ENCODE peak calls at places on chromosomes 3 and 15, in five cellular contexts. U is HAP-1, P is fibroblast of the conjunctiva, G is Daoy, V is A549. S is an unnamed sample.
A peak's percentile ranks its signal among the peaks of the same experiment; 100 is the strongest.

GRCh38 chr15:101024111-101024695 is 105.0 kb downstream of the LRRK1 start:
- DNase-seq in U (no peak), P (no peak), G (no peak), V (no peak), S (peak; percentile 25)

GRCh38 chr3:195467641-195468390 is 25.0 kb upstream of the ACAP2 start:
- DNase-seq in U (no peak), P (no peak), G (no peak), V (no peak), S (no peak)

GRCh38 chr3:122940628-122941086 is 86.9 kb downstream of the SEMA5B start:
- DNase-seq in U (no peak), P (peak; percentile 67), G (no peak), V (no peak), S (no peak)

GRCh38 chr3:159322322-159322939 is 520.6 kb downstream of the MFSD1 start:
- DNase-seq in U (peak; percentile 32), P (peak; percentile 4), G (peak; percentile 23), V (peak; percentile 44), S (peak; percentile 29)

GRCh38 chr15:41585140-41586047 is 26.4 kb downstream of the TYRO3 start:
- DNase-seq in U (no peak), P (peak; percentile 24), G (peak; percentile 46), V (peak; percentile 35), S (no peak)

GRCh38 chr3:70186221-70186620 is 126.2 kb downstream of the MDFIC2 start:
- DNase-seq in U (no peak), P (no peak), G (no peak), V (no peak), S (no peak)

GRCh38 chr3:140236836-140237476 is 302.0 kb downstream of the CLSTN2 start:
- DNase-seq in U (no peak), P (peak; percentile 18), G (no peak), V (no peak), S (no peak)

GRCh38 chr3:87333393-87333892 is 57.1 kb upstream of the POU1F1 start:
- DNase-seq in U (peak; percentile 66), P (peak; percentile 40), G (peak; percentile 84), V (peak; percentile 82), S (peak; percentile 64)

GRCh38 chr15:100107606-100108225 is 234.1 kb downstream of the ADAMTS17 start:
- DNase-seq in U (no peak), P (no peak), G (no peak), V (no peak), S (no peak)

GRCh38 chr15:70533931-70534742 is 229.2 kb downstream of the UACA start:
- DNase-seq in U (peak; percentile 27), P (no peak), G (no peak), V (no peak), S (no peak)

GRCh38 chr3:33926998-33927605 is 128.7 kb downstream of the PDCD6IP start:
- DNase-seq in U (no peak), P (no peak), G (no peak), V (no peak), S (no peak)

GRCh38 chr15:32053717-32054116 is 23.4 kb downstream of the CHRNA7 start:
- DNase-seq in U (no peak), P (no peak), G (peak; percentile 62), V (no peak), S (no peak)

GRCh38 chr3:124569761-124570160 is 160.5 kb upstream of the UMPS start:
- DNase-seq in U (no peak), P (no peak), G (no peak), V (no peak), S (no peak)

GRCh38 chr3:41299036-41299435 is 99.7 kb downstream of the CTNNB1 start:
- DNase-seq in U (no peak), P (no peak), G (no peak), V (no peak), S (no peak)

GRCh38 chr3:144810150-144810549 is 838.5 kb downstream of the DIPK2A start:
- DNase-seq in U (no peak), P (no peak), G (no peak), V (no peak), S (peak; percentile 39)

GRCh38 chr3:45026957-45027356 is 854 bp downstream of the CLEC3B start:
- DNase-seq in U (no peak), P (peak; percentile 81), G (peak; percentile 45), V (no peak), S (no peak)

GRCh38 chr3:36824443-36824842 is 60.1 kb upstream of the DCLK3 start:
- DNase-seq in U (no peak), P (no peak), G (no peak), V (no peak), S (no peak)

GRCh38 chr3:175956964-175957363 is 1097.8 kb downstream of the NAALADL2 start:
- DNase-seq in U (peak; percentile 22), P (no peak), G (no peak), V (no peak), S (no peak)

GRCh38 chr15:88166330-88166993 is 90.1 kb downstream of the NTRK3 start:
- DNase-seq in U (no peak), P (no peak), G (peak; percentile 7), V (no peak), S (peak; percentile 82)

GRCh38 chr3:69740103-69741021 is 1.1 kb downstream of the MITF start:
- DNase-seq in U (peak; percentile 10), P (no peak), G (peak; percentile 25), V (no peak), S (no peak)

GRCh38 chr3:50321146-50321843 is 1.2 kb downstream of the HYAL2 start:
- DNase-seq in U (peak; percentile 80), P (peak; percentile 70), G (peak; percentile 88), V (peak; percentile 68), S (peak; percentile 92)

GRCh38 chr3:180183346-180183745 is 146.6 kb upstream of the PEX5L start:
- DNase-seq in U (no peak), P (no peak), G (no peak), V (no peak), S (no peak)

GRCh38 chr3:132254076-132254755 is 63.0 kb upstream of the ACP3 start:
- DNase-seq in U (no peak), P (no peak), G (peak; percentile 82), V (no peak), S (no peak)

GRCh38 chr3:34213481-34213880 is 415.1 kb downstream of the PDCD6IP start:
- DNase-seq in U (no peak), P (no peak), G (no peak), V (no peak), S (no peak)

GRCh38 chr3:27681249-27681748 is 40.8 kb downstream of the EOMES start:
- DNase-seq in U (peak; percentile 72), P (peak; percentile 88), G (peak; percentile 61), V (peak; percentile 80), S (peak; percentile 35)

S was measured in SJCRH30.